ENCODE peak calls at places on chromosomes 1 and 21, in four cellular contexts. T is CD8-positive, alpha-beta T cell; N is lung; F is aorta. B is an unnamed sample.

GRCh38 chr1:24294228-24294672 is 24.9 kb upstream of the GRHL3 start:
- DNase-seq in F (no peak), T (no peak), N (no peak), B (no peak)

GRCh38 chr1:228405979-228406265 is 713 bp downstream of the TRIM11 start:
- DNase-seq in N (no peak), F (peak; percentile 77), T (no peak), B (no peak)

GRCh38 chr1:98388431-98388830 is 273.1 kb upstream of the SNX7 start:
- DNase-seq in T (no peak), F (no peak), N (no peak), B (no peak)

GRCh38 chr1:27141266-27142003 is 13.5 kb downstream of the SLC9A1 start:
- DNase-seq in N (peak; percentile 56), T (no peak), F (no peak), B (no peak)

GRCh38 chr1:31671556-31672201 is 27.0 kb upstream of the PEF1 start:
- DNase-seq in N (no peak), F (no peak), T (no peak), B (no peak)

GRCh38 chr1:21220815-21221214 is 44.1 kb upstream of the EIF4G3 start:
- DNase-seq in N (no peak), T (no peak), F (no peak), B (no peak)

GRCh38 chr1:214362188-214362882 is 81.4 kb downstream of the SMYD2 start:
- DNase-seq in N (no peak), F (no peak), T (no peak), B (no peak)

GRCh38 chr1:25641931-25642611 is 25.5 kb downstream of the MAN1C1 start:
- DNase-seq in F (no peak), N (no peak), T (peak; percentile 54), B (no peak)

GRCh38 chr1:179087665-179088064 is 5.8 kb downstream of the TOR3A start:
- DNase-seq in N (no peak), F (no peak), T (no peak), B (no peak)

GRCh38 chr21:46226920-46227599 is 1.5 kb downstream of the LSS start:
- DNase-seq in T (no peak), F (peak; percentile 55), N (no peak), B (no peak)

GRCh38 chr1:24042375-24042774 is 62.2 kb upstream of the SRSF10 start:
- DNase-seq in T (no peak), F (no peak), N (no peak), B (no peak)

GRCh38 chr21:32007461-32007860 is 134.6 kb downstream of the HUNK start:
- DNase-seq in F (no peak), T (no peak), N (no peak), B (no peak)

GRCh38 chr21:22927469-22927868 is 1929.3 kb downstream of the NCAM2 start:
- DNase-seq in F (no peak), T (no peak), N (no peak), B (no peak)

GRCh38 chr21:36104306-36105300 is 30.3 kb upstream of the CBR3 start:
- DNase-seq in N (no peak), T (peak; percentile 79), F (peak; percentile 83), B (peak; percentile 46)

GRCh38 chr1:54371038-54371935 is 34.9 kb downstream of the SSBP3 start:
- DNase-seq in F (no peak), T (no peak), N (no peak), B (no peak)

GRCh38 chr1:68481041-68481440 is 15.8 kb downstream of the DEPDC1 start:
- DNase-seq in F (no peak), N (no peak), T (no peak), B (no peak)

GRCh38 chr1:93620841-93621210 is 60.8 kb downstream of the BCAR3 start:
- DNase-seq in T (no peak), F (no peak), N (no peak), B (no peak)

GRCh38 chr1:115429884-115430283 is 91.8 kb upstream of the NGF start:
- DNase-seq in T (no peak), F (no peak), N (no peak), B (no peak)

GRCh38 chr1:1253314-1253713 is 6.8 kb upstream of the C1QTNF12 start:
- DNase-seq in F (no peak), T (no peak), N (no peak), B (no peak)

GRCh38 chr1:10980094-10980577 is 32.3 kb upstream of the TARDBP start:
- DNase-seq in F (peak; percentile 90), T (no peak), N (peak; percentile 82), B (peak; percentile 75)

GRCh38 chr1:153494976-153495535 is 34.6 kb upstream of the S100A7 start:
- DNase-seq in N (peak; percentile 80), F (peak; percentile 96), T (peak; percentile 78), B (peak; percentile 68)
- H3K27ac ChIP-seq in N (no peak overlapping the region), F (no peak overlapping the region), T (no peak overlapping the region), B (no peak overlapping the region)

GRCh38 chr1:198655464-198656121 is 16.8 kb downstream of the PTPRC start:
- DNase-seq in N (no peak), F (no peak), T (no peak), B (no peak)
- H3K4me3 ChIP-seq in N (no peak overlapping the region), F (no peak overlapping the region), T (peak overlapping the region; percentile 43), B (no peak overlapping the region)

GRCh38 chr1:30650038-30650958 is 73.1 kb downstream of the MATN1 start:
- DNase-seq in N (no peak), F (peak; percentile 44), T (no peak), B (no peak)
- H3K27ac ChIP-seq in N (no peak overlapping the region), F (no peak overlapping the region), T (no peak overlapping the region), B (no peak overlapping the region)

GRCh38 chr1:181391297-181391905 is 91.9 kb upstream of the CACNA1E start:
- DNase-seq in T (no peak), N (no peak), F (no peak), B (no peak)
- H3K4me3 ChIP-seq in T (no peak overlapping the region), N (no peak overlapping the region), F (no peak overlapping the region), B (no peak overlapping the region)

GRCh38 chr1:3822421-3822820 is 26.1 kb upstream of the LRRC47 start:
- DNase-seq in T (no peak), F (peak; percentile 21), N (no peak), B (no peak)

GRCh38 chr1:3821004-3821933 is 25.0 kb upstream of the LRRC47 start:
- DNase-seq in F (peak; percentile 55), N (no peak), T (no peak), B (no peak)

GRCh38 chr1:3819626-3820245 is 23.4 kb upstream of the LRRC47 start:
- DNase-seq in T (no peak), N (no peak), F (peak; percentile 44), B (no peak)

GRCh38 chr1:3820316-3820715 is 24.0 kb upstream of the LRRC47 start:
- DNase-seq in N (no peak), T (no peak), F (peak; percentile 51), B (no peak)

DNA sequence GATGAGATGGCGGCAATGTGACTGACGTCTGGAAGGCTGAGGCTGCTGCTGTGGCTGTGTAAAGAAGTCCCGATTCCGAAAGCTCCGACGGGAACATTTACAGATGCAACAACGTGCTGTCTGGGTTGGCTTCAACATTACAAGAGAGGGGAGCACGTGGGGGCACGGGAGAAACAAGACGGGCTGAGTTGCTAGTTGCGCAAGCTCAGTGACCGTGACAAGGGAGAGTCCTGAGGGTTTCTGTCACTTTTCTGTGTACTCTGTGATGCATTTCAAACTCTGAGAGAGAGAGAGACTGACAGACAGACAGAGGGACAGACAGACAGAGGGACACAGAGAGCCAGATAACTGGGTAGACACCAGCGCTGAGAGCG is 25.6 kb upstream of the LRRC47 start:
- DNase-seq in T (no peak), N (no peak), F (peak; percentile 61), B (no peak)
- H3K27ac ChIP-seq in T (no peak overlapping the region), N (no peak overlapping the region), F (no peak overlapping the region), B (no peak overlapping the region)

DNA sequence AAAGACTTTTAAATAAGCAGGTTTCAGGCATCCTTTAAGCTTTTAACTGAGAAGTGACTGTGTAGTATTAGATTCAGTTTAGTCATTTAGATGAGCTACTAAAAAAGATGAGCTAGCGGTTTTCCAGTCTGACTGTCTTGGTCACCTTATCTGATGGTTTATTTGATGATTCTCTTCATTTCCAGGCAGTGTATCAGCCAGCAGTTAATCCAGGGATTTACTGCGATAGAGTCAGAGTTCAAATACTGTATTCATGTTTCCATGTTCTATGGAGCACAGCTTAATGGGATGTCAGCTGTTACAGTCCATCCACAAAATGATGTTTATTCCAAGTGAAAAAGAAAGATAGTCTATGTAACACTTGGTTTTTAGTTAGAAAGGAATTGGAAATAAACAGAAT is 54.4 kb upstream of the DPT start:
- DNase-seq in N (no peak), F (no peak), T (no peak), B (no peak)
- H3K4me3 ChIP-seq in N (no peak overlapping the region), F (no peak overlapping the region), T (no peak overlapping the region), B (no peak overlapping the region)

DNA sequence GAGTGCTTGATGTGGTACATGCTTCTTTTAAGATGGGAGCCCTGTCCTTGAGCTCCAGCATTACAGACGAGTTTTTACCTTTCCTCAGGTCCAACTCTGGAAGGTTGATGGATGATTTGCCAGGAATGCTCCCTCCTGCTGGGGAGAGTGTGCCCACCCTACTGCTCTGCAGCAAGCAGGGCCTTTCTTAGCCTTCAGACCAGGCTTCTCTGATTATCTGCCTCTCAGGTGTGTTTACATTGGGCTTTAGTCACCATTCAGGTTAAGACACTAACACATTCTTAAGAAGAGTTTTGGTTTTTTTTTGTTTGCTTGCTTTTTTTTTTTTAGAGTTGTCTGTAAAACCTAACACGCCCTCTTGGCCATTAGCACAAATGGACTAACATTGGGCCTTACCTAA is 301.8 kb downstream of the KCNT2 start:
- DNase-seq in T (no peak), N (no peak), F (no peak), B (no peak)
- H3K27ac ChIP-seq in T (no peak overlapping the region), N (no peak overlapping the region), F (no peak overlapping the region), B (no peak overlapping the region)

GRCh38 chr1:200039849-200040479 is 12.5 kb downstream of the NR5A2 start:
- DNase-seq in T (no peak), F (no peak), N (no peak), B (no peak)
- H3K4me3 ChIP-seq in T (peak overlapping the region; percentile 37), F (no peak overlapping the region), N (peak overlapping the region; percentile 55), B (peak overlapping the region; percentile 71)

DNA sequence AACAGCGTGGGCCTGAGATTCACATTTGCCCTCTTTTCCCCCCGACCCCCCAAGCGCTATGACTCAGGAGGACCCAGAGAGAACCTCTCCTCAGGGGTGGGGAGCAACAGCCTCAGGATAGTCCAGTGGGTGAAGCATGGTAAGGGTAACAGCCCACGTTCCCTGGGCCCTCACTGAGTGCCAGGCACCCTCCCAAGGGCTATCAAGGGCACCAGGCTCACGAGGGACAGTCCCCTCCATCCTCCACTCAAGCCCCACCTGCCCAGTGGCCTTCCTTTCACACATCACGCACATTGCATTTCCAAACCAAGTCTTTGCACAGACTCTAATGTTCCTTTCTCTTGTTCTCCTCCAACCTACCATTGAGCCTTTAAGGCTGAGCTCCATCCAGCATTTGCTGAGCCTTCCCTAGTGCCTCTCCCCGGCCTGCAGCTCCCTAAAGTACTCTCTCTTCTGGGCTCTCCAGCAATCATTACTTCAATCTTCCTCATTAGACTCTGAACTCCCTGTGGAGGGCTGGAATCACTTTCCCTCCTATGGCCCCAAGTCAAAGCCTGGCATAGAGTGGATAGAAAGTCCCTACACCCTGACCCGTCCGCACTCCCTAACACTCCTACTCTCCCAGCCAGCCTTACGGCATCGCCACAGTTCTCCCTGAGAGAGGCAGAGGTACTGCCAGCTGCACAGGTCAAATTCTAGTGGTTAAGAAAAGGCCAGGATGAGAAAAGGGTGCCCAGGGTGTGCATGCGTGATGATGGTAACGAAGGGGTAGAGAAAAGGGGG is 1.0 kb downstream of the AKR7A2 start:
- DNase-seq in T (no peak), N (no peak), F (no peak), B (no peak)
- H3K27ac ChIP-seq in T (no peak overlapping the region), N (peak overlapping the region; percentile 78), F (no peak overlapping the region), B (no peak overlapping the region)

GRCh38 chr1:147466543-147466942 is 74.8 kb upstream of the BCL9 start:
- DNase-seq in N (no peak), F (no peak), T (no peak), B (no peak)
- H3K4me3 ChIP-seq in N (no peak overlapping the region), F (no peak overlapping the region), T (no peak overlapping the region), B (no peak overlapping the region)

B was measured in left ventricle myocardium inferior.